ENCODE peak calls at places on chromosomes 4 and X, in nine cellular contexts. H is WERI-Rb-1, T is stomach, L is A549, C is A673, J is cardiac fibroblast, A is transverse colon, O is endothelial cell, W is kidney. K is an unnamed sample.

GRCh38 chr4:122512430-122512829 is 55.9 kb upstream of the IL2 start:
- DNase-seq in H (no peak), L (no peak), W (no peak), O (no peak), A (no peak), C (no peak), J (no peak), T (no peak), K (no peak)

GRCh38 chr4:19130836-19131235 is 1109.3 kb upstream of the LCORL start:
- DNase-seq in C (no peak), H (no peak), J (peak), W (no peak), T (no peak), A (no peak), O (no peak), L (no peak), K (peak)

GRCh38 chrX:53300157-53300556 is 18.8 kb upstream of the IQSEC2 start:
- DNase-seq in T (no peak), O (no peak), W (no peak), C (no peak), J (no peak), H (no peak), A (no peak), L (no peak), K (no peak)

GRCh38 chr4:47668256-47668655 is 169.6 kb downstream of the CORIN start:
- DNase-seq in J (no peak), C (no peak), H (no peak), T (no peak), L (no peak), O (no peak), A (no peak), W (no peak), K (no peak)

GRCh38 chr4:184472540-184473264 is 1.6 kb downstream of the IRF2 start:
- DNase-seq in H (peak), C (peak), A (peak), W (peak), J (peak), L (peak), T (peak), O (peak), K (peak)

GRCh38 chr4:88866862-88867550 is 169.4 kb upstream of the NAP1L5 start:
- DNase-seq in T (no peak), H (no peak), O (no peak), J (peak), A (no peak), C (no peak), L (no peak), W (no peak), K (no peak)

GRCh38 chr4:181671672-181672071 is 571.5 kb upstream of the TENM3 start:
- DNase-seq in J (no peak), W (no peak), T (no peak), A (no peak), C (no peak), O (no peak), H (no peak), L (no peak), K (no peak)

GRCh38 chrX:153692003-153692402 is 4.3 kb downstream of the SLC6A8 start:
- DNase-seq in J (no peak), O (no peak), H (no peak), L (no peak), T (no peak), C (no peak), W (peak), A (no peak), K (no peak)

GRCh38 chr4:119725688-119726330 is 97.2 kb upstream of the PDE5A start:
- DNase-seq in C (no peak), H (no peak), W (no peak), J (peak), L (no peak), A (peak), O (no peak), T (no peak), K (peak)

GRCh38 chr4:114378306-114378903 is 220.2 kb upstream of the UGT8 start:
- DNase-seq in T (no peak), L (no peak), J (peak), A (no peak), W (no peak), H (no peak), O (no peak), C (peak), K (peak)

GRCh38 chr4:163107754-163108153 is 58.9 kb downstream of the NAF1 start:
- DNase-seq in J (peak), O (no peak), T (no peak), H (no peak), W (no peak), C (peak), L (no peak), A (no peak), K (peak)

GRCh38 chrX:10501606-10502005 is 118.8 kb downstream of the MID1 start:
- DNase-seq in A (no peak), C (no peak), L (no peak), T (no peak), J (no peak), H (no peak), O (no peak), W (no peak), K (no peak)

GRCh38 chr4:8110071-8110986 is 48.3 kb downstream of the ABLIM2 start:
- DNase-seq in J (peak), A (no peak), L (no peak), C (no peak), O (peak), W (peak), T (no peak), H (peak), K (peak)
- TF ChIP-seq CTCF in J (peak), A (no peak), L (no peak), C (no peak), O (peak), W (no peak), T (no peak), H (peak), K (no peak)

GRCh38 chr4:90159193-90159592 is 32.0 kb downstream of the CCSER1 start:
- DNase-seq in H (no peak), O (no peak), W (no peak), L (no peak), C (no peak), A (no peak), J (peak), T (no peak), K (no peak)
- TF ChIP-seq CTCF in H (no peak), O (no peak), W (no peak), L (no peak), C (no peak), A (no peak), J (no peak), T (no peak), K (no peak)

GRCh38 chr4:112189754-112190153 is 41.8 kb upstream of the AP1AR start:
- DNase-seq in L (no peak), O (no peak), C (peak), A (no peak), H (no peak), J (peak), T (no peak), W (no peak), K (no peak)
- TF ChIP-seq CTCF in L (peak), O (no peak), C (peak), A (no peak), H (peak), J (peak), T (no peak), W (no peak), K (no peak)

GRCh38 chr4:186169942-186170802 is 21.2 kb upstream of the CYP4V2 start:
- DNase-seq in A (no peak), H (no peak), T (no peak), W (no peak), C (no peak), L (no peak), J (no peak), O (no peak), K (no peak)
- TF ChIP-seq CTCF in A (no peak), H (peak), T (no peak), W (no peak), C (no peak), L (no peak), J (no peak), O (no peak), K (no peak)

GRCh38 chr4:133920236-133920635 is 281.4 kb downstream of the PABPC4L start:
- DNase-seq in H (no peak), A (no peak), C (no peak), O (no peak), L (no peak), W (no peak), J (no peak), T (no peak), K (no peak)

DNA sequence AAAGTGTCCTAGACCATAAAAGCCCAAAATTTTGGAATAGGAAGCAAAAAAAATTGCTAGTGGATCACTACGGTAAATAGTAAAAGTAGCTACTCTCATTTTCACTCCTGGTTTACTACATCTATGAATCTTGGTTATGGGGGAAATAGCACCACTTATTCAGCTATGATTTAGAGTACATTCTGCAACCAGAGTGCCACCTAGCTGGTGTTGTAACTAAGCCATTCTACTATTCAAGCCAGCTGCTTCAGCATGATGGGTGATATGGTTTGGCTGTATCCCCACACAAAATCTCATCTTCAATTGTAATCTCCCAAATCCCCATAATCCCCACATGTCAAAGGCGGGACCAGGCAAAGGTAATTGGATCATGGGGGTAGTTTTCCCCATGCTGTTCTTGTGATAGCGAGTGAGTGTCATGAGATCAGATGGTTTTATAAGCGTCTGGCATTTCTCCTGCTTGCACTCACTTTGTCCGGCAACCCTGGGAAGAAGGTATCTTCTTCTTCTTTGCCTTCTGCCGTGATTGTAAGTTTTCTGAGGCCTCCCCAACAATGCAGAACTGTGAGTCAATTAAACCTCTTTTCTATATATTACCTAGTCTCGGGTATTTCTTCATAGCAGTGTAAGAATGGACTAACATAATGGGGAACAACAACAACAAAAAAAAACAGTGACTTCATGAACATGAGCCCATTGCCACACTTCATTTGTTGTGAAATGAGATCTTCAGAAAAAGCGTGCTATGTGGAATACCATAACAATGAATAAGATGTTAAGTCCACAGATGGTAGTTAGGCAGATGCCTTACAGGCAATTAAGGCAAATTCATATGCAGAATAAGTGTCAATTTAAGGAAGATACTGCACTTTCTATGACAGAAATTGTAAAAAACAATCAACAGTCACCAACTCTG is 280.1 kb downstream of the PABPC4L start:
- DNase-seq in O (no peak), H (peak), T (no peak), W (no peak), A (no peak), L (no peak), J (peak), C (peak), K (no peak)
- TF ChIP-seq CTCF in O (no peak), H (peak), T (no peak), W (no peak), A (no peak), L (no peak), J (no peak), C (peak), K (no peak)

GRCh38 chrX:47643926-47644325 is 6.4 kb downstream of the ELK1 start:
- DNase-seq in T (no peak), W (no peak), H (no peak), L (no peak), J (peak), C (peak), A (no peak), O (no peak), K (no peak)
- TF ChIP-seq CTCF in T (peak), W (peak), H (peak), L (peak), J (peak), C (peak), A (peak), O (peak), K (peak)

DNA sequence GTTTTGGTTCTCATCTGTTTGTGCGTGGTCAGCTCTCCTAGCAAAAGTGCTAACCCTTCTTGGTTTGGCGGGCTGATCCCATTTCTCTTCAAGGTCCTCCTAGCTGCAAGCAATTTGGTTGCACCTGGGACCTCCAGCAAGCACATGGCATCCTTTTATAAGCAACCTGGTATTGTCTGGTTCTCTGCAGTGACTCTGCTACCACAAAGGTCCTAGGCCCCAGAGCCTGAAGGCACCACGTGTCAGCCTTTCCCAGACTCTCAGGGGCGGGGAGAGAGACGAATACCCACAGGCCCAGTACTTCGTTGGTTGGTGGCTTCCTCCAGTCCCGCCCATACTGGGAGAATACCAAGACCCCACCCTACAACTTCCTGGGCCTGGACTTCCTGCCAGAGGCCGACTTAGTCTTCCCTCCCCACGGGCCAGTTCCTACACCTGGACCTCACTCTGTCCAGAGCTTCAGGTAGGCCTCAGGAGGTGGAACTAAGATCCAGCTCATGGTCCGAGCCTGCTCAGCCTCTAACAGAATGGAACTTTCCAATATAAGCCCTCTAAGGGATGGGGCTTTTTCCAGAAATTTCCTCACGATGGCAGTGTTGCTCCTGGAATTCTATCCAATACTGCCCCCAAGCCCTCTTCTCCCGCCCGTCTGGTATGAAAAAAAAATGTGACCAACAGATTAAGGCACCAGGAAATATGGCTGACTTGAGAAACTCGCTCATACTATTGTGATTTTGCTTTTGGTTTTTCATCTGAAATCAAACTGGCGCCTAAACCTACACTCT is 192.5 kb upstream of the STK26 start:
- DNase-seq in T (peak), A (peak), W (peak), J (peak), C (peak), H (peak), L (no peak), O (peak), K (peak)
- TF ChIP-seq CTCF in T (peak), A (no peak), W (peak), J (peak), C (peak), H (peak), L (peak), O (no peak), K (peak)

K was measured in astrocyte.